ENCODE peak calls at places on chromosome 2, in four cellular contexts. S is HFFc6, V is PC-3, E is fibroblast of pulmonary artery. X is an unnamed sample.

GRCh38 chr2:237497820-237498128 is 10.7 kb downstream of the MLPH start:
- DNase-seq in V (no peak), E (no peak), S (no peak), X (no peak)

GRCh38 chr2:24382363-24383021 is 22.2 kb upstream of the ITSN2 start:
- DNase-seq in E (peak), S (peak), V (peak), X (peak)

GRCh38 chr2:138948070-138948539 is 167.9 kb upstream of the NXPH2 start:
- DNase-seq in E (peak), V (peak), S (peak), X (peak)

GRCh38 chr2:96522304-96523203 is 14.0 kb upstream of the ARID5A start:
- DNase-seq in S (no peak), V (no peak), E (no peak), X (no peak)

GRCh38 chr2:121187922-121188411 is 97.0 kb downstream of the TFCP2L1 start:
- DNase-seq in E (no peak), V (no peak), S (no peak), X (no peak)

GRCh38 chr2:212843409-212844199 is 305.0 kb upstream of the ERBB4 start:
- DNase-seq in E (peak), S (peak), V (peak), X (peak)

GRCh38 chr2:45888167-45888566 is 236.7 kb downstream of the PRKCE start:
- DNase-seq in V (no peak), S (peak), E (peak), X (peak)

GRCh38 chr2:70482401-70482800 is 71.2 kb downstream of the TGFA start:
- DNase-seq in V (peak), E (no peak), S (no peak), X (no peak)

GRCh38 chr2:171529914-171530313 is 7.6 kb downstream of the CYBRD1 start:
- DNase-seq in E (peak), S (no peak), V (peak), X (no peak)

GRCh38 chr2:109645412-109646184 is 31.4 kb downstream of the SOWAHC start:
- DNase-seq in E (no peak), S (no peak), V (no peak), X (no peak)

GRCh38 chr2:229132236-229132635 is 138.9 kb downstream of the PID1 start:
- DNase-seq in S (no peak), E (no peak), V (no peak), X (no peak)

GRCh38 chr2:168470880-168471475 is 14.9 kb downstream of the CERS6 start:
- DNase-seq in S (no peak), V (no peak), E (no peak), X (no peak)

GRCh38 chr2:79860233-79861058 is 347.6 kb downstream of the CTNNA2 start:
- DNase-seq in S (peak), E (peak), V (peak), X (peak)

GRCh38 chr2:118309201-118310015 is 221.1 kb downstream of the INSIG2 start:
- DNase-seq in S (no peak), V (no peak), E (no peak), X (no peak)

GRCh38 chr2:118310878-118311442 is 222.7 kb downstream of the INSIG2 start:
- DNase-seq in E (no peak), S (no peak), V (no peak), X (no peak)

GRCh38 chr2:118310016-118310877 is 222.0 kb downstream of the INSIG2 start:
- DNase-seq in S (no peak), V (no peak), E (peak), X (no peak)

GRCh38 chr2:118315606-118316005 is 227.3 kb downstream of the INSIG2 start:
- DNase-seq in V (no peak), E (no peak), S (no peak), X (no peak)

GRCh38 chr2:118312963-118313756 is 224.9 kb downstream of the INSIG2 start:
- DNase-seq in S (no peak), E (no peak), V (no peak), X (no peak)
- TF ChIP-seq CTCF in S (no peak), E (no peak), V (no peak), X (no peak)

GRCh38 chr2:195575879-195576391 is 81.1 kb upstream of the SLC39A10 start:
- DNase-seq in E (peak), S (peak), V (peak), X (peak)
- TF ChIP-seq CTCF in E (no peak), S (peak), V (peak), X (no peak)

GRCh38 chr2:100031604-100032003 is 110.8 kb downstream of the AFF3 start:
- DNase-seq in E (no peak), V (peak), S (no peak), X (no peak)

GRCh38 chr2:100034431-100034830 is 108.0 kb downstream of the AFF3 start:
- DNase-seq in S (no peak), V (no peak), E (no peak), X (no peak)

GRCh38 chr2:100033976-100034375 is 108.4 kb downstream of the AFF3 start:
- DNase-seq in E (no peak), V (no peak), S (no peak), X (no peak)

GRCh38 chr2:100029460-100029859 is 112.9 kb downstream of the AFF3 start:
- DNase-seq in V (no peak), E (no peak), S (no peak), X (no peak)
- TF ChIP-seq CTCF in V (peak), E (no peak), S (peak), X (no peak)

GRCh38 chr2:202051499-202052161 is 18.0 kb downstream of the FZD7 start:
- DNase-seq in E (peak), S (no peak), V (no peak), X (no peak)

GRCh38 chr2:202060218-202060617 is 12.8 kb upstream of the KIAA2012 start:
- DNase-seq in S (no peak), V (peak), E (no peak), X (no peak)

GRCh38 chr2:202052235-202052634 is 18.6 kb downstream of the FZD7 start:
- DNase-seq in E (no peak), S (no peak), V (no peak), X (no peak)

GRCh38 chr2:202054716-202055115 is 18.3 kb upstream of the KIAA2012 start:
- DNase-seq in E (no peak), S (no peak), V (no peak), X (no peak)

GRCh38 chr2:202056611-202057010 is 16.4 kb upstream of the KIAA2012 start:
- DNase-seq in S (no peak), V (peak), E (peak), X (peak)
- TF ChIP-seq CTCF in S (peak), V (peak), E (peak), X (peak)

GRCh38 chr2:54454548-54454921 is 1.6 kb upstream of the SPTBN1 start:
- DNase-seq in S (no peak), V (peak), E (no peak), X (no peak)
- TF ChIP-seq CTCF in S (no peak), V (no peak), E (no peak), X (no peak)

DNA sequence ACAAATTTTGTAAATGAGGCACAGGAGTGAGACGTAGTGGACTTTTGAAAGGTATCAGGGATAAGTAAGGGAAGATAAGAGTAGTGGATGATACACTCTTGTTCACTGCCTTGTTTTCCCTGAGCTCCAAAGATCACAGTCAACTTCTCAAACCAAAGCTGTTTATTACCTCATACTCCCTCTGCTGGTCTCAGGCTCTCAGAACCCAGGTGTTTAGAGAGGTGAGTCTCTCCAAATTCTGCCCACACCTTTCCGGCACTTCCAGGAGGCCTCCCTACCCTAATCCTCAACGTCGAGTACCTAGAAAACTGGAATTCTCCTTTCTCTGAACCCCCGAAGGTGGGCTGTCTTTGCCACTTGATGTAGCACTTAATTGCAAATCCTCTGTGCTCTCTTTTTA is 621.1 kb downstream of the BCL11A start:
- DNase-seq in S (no peak), V (peak), E (no peak), X (peak)
- TF ChIP-seq CTCF in S (no peak), V (no peak), E (no peak), X (no peak)

X was measured in MCF 10A.